ENCODE peak calls at places on chromosomes 12 and 14, in ten cellular contexts. R is HCEC 1CT; A is T-helper 9 cell; T is left lobe of liver; W is AG09309; P is activated CD4-positive, alpha-beta T cell treated with anti-CD3 and anti-CD28 coated beads, Interleukin-2, amount 50 U/mL, for 1 hour; V is effector memory CD8-positive, alpha-beta T cell; B is EL; Z is posterior cingulate gyrus; O is GM12865. E is an unnamed sample.

GRCh38 chr12:29517265-29517664 is 19.8 kb upstream of the OVCH1 start:
- DNase-seq in R (no peak), A (no peak), T (peak), W (no peak), P (no peak), V (no peak), B (no peak), Z (peak), O (peak), E (no peak)

GRCh38 chr12:124687695-124688301 is 120.4 kb upstream of the NCOR2 start:
- DNase-seq in R (no peak), A (no peak), T (no peak), W (no peak), P (no peak), V (no peak), B (no peak), Z (peak), O (no peak), E (no peak)

GRCh38 chr14:94052662-94053061 is 26.5 kb downstream of the OTUB2 start:
- DNase-seq in R (no peak), A (no peak), T (no peak), W (no peak), P (no peak), V (no peak), B (no peak), Z (no peak), O (no peak), E (no peak)

GRCh38 chr12:14473707-14474287 is 93.9 kb downstream of the PLBD1 start:
- DNase-seq in R (peak), A (no peak), T (no peak), W (no peak), P (no peak), V (no peak), B (no peak), Z (no peak), O (no peak), E (peak)

GRCh38 chr14:103522649-103523582 is at the start of gene CKB:
- DNase-seq in R (no peak), A (no peak), T (peak), W (no peak), P (no peak), V (no peak), B (peak), Z (peak), O (peak), E (no peak)

GRCh38 chr12:51391047-51391837 is at the start of gene GALNT6:
- DNase-seq in R (no peak), A (peak), T (no peak), W (no peak), P (peak), V (peak), B (peak), Z (no peak), O (peak), E (peak)

GRCh38 chr12:14188761-14189160 is 176.7 kb upstream of the ATF7IP start:
- DNase-seq in R (no peak), A (no peak), T (no peak), W (no peak), P (no peak), V (no peak), B (no peak), Z (no peak), O (no peak), E (no peak)

GRCh38 chr14:26484562-26484961 is 113.3 kb downstream of the NOVA1 start:
- DNase-seq in R (no peak), A (no peak), T (no peak), W (no peak), P (no peak), V (no peak), B (no peak), Z (no peak), O (no peak), E (no peak)

GRCh38 chr12:80230068-80230467 is 130.7 kb downstream of the OTOGL start:
- DNase-seq in R (no peak), A (no peak), T (no peak), W (no peak), P (no peak), V (no peak), B (no peak), Z (no peak), O (no peak), E (no peak)

GRCh38 chr12:88553941-88554658 is 26.2 kb downstream of the KITLG start:
- DNase-seq in R (peak), A (no peak), T (no peak), W (peak), P (no peak), V (no peak), B (peak), Z (no peak), O (no peak), E (no peak)

GRCh38 chr14:72756967-72757366 is 136.9 kb downstream of the DPF3 start:
- DNase-seq in R (no peak), A (no peak), T (no peak), W (no peak), P (no peak), V (no peak), B (no peak), Z (no peak), O (no peak), E (no peak)

GRCh38 chr12:122753213-122753571 is 568 bp downstream of the DENR start:
- DNase-seq in R (no peak), A (no peak), T (no peak), W (no peak), P (no peak), V (no peak), B (peak), Z (no peak), O (peak), E (no peak)

GRCh38 chr12:50845021-50845647 is 2.4 kb downstream of the TMPRSS12 start:
- DNase-seq in R (peak), A (no peak), T (no peak), W (no peak), P (no peak), V (no peak), B (no peak), Z (no peak), O (no peak), E (no peak)

GRCh38 chr14:74579447-74580274 is 32.4 kb downstream of the LTBP2 start:
- DNase-seq in R (peak), A (no peak), T (no peak), W (no peak), P (no peak), V (no peak), B (peak), Z (no peak), O (no peak), E (no peak)

GRCh38 chr12:91984571-91984970 is 161.1 kb downstream of the BTG1 start:
- DNase-seq in R (peak), A (no peak), T (no peak), W (no peak), P (no peak), V (no peak), B (peak), Z (no peak), O (no peak), E (no peak)

GRCh38 chr14:39988939-39989338 is 556.7 kb upstream of the FBXO33 start:
- DNase-seq in R (no peak), A (no peak), T (no peak), W (peak), P (no peak), V (no peak), B (no peak), Z (no peak), O (peak), E (peak)

GRCh38 chr14:98959958-98960616 is 311.9 kb downstream of the BCL11B start:
- DNase-seq in R (no peak), A (no peak), T (no peak), W (no peak), P (no peak), V (no peak), B (no peak), Z (no peak), O (no peak), E (no peak)

GRCh38 chr12:28027328-28027727 is 54.8 kb upstream of the PTHLH start:
- DNase-seq in R (no peak), A (no peak), T (no peak), W (peak), P (no peak), V (no peak), B (no peak), Z (no peak), O (no peak), E (no peak)

GRCh38 chr12:75974323-75975273 is 57.0 kb downstream of the PHLDA1 start:
- DNase-seq in R (no peak), A (no peak), T (no peak), W (no peak), P (no peak), V (no peak), B (no peak), Z (no peak), O (no peak), E (no peak)

GRCh38 chr12:105931762-105932587 is 206.8 kb downstream of the NUAK1 start:
- DNase-seq in R (no peak), A (no peak), T (no peak), W (no peak), P (no peak), V (no peak), B (no peak), Z (peak), O (no peak), E (no peak)

GRCh38 chr12:15116073-15116472 is 105.1 kb downstream of the RERG start:
- DNase-seq in R (no peak), A (no peak), T (peak), W (no peak), P (no peak), V (no peak), B (no peak), Z (peak), O (no peak), E (no peak)

GRCh38 chr12:71125515-71125914 is 32.3 kb downstream of the TSPAN8 start:
- DNase-seq in R (no peak), A (no peak), T (no peak), W (no peak), P (no peak), V (no peak), B (no peak), Z (no peak), O (no peak), E (no peak)

GRCh38 chr14:99891900-99892299 is 98.7 kb downstream of the EML1 start:
- DNase-seq in R (no peak), A (no peak), T (no peak), W (no peak), P (no peak), V (no peak), B (no peak), Z (no peak), O (peak), E (no peak)

GRCh38 chr14:21626491-21627230 is 8.1 kb downstream of the OR10G2 start:
- DNase-seq in R (peak), A (no peak), T (no peak), W (no peak), P (no peak), V (no peak), B (peak), Z (no peak), O (no peak), E (no peak)

GRCh38 chr12:19316420-19316819 is 122.9 kb upstream of the AEBP2 start:
- DNase-seq in R (peak), A (no peak), T (no peak), W (no peak), P (no peak), V (no peak), B (peak), Z (no peak), O (no peak), E (no peak)

GRCh38 chr14:22419620-22420019 is 169.4 kb downstream of the DAD1 start:
- DNase-seq in R (no peak), A (no peak), T (no peak), W (no peak), P (no peak), V (no peak), B (no peak), Z (no peak), O (no peak), E (no peak)

GRCh38 chr12:54306925-54307731 is 6.3 kb upstream of the NFE2 start:
- DNase-seq in R (no peak), A (no peak), T (peak), W (peak), P (no peak), V (no peak), B (peak), Z (no peak), O (no peak), E (no peak)

GRCh38 chr14:26735811-26736210 is 138.0 kb upstream of the NOVA1 start:
- DNase-seq in R (no peak), A (no peak), T (no peak), W (no peak), P (no peak), V (no peak), B (no peak), Z (no peak), O (no peak), E (no peak)